ENCODE peak calls at places on chromosomes 11 and 22, in eight cellular contexts. A, H, R, X, F, J, Y and P are unnamed samples.

GRCh38 chr11:11296434-11296833 is 56.6 kb downstream of the CSNK2A3 start:
- DNase-seq in A (no peak), F (no peak), H (no peak), R (no peak), J (no peak), X (no peak), Y (peak), P (no peak)

GRCh38 chr22:19523240-19524169 is 705 bp downstream of the CLDN5 start:
- DNase-seq in R (no peak), J (peak), X (peak), Y (peak), H (no peak), F (peak), A (no peak), P (no peak)

GRCh38 chr11:114340311-114341131 is 44.3 kb downstream of the NNMT start:
- DNase-seq in Y (peak), J (peak), R (no peak), F (peak), H (no peak), X (peak), A (peak), P (peak)

GRCh38 chr11:69127091-69127850 is 28.5 kb upstream of the SMIM38 start:
- DNase-seq in Y (no peak), F (no peak), H (no peak), J (no peak), R (no peak), X (no peak), A (no peak), P (no peak)

GRCh38 chr11:75639752-75640151 is 29.1 kb downstream of the MAP6 start:
- DNase-seq in J (peak), X (peak), H (no peak), A (no peak), R (no peak), F (no peak), Y (peak), P (no peak)

GRCh38 chr11:57885298-57886035 is 123.9 kb downstream of the CTNND1 start:
- DNase-seq in J (peak), A (no peak), R (no peak), Y (no peak), X (peak), H (no peak), F (no peak), P (no peak)

GRCh38 chr11:11987503-11988022 is 20.9 kb downstream of the DKK3 start:
- DNase-seq in F (no peak), X (peak), H (no peak), J (no peak), A (no peak), Y (no peak), R (no peak), P (no peak)

GRCh38 chr11:62592216-62592815 is 993 bp upstream of the TUT1 start:
- DNase-seq in H (no peak), J (no peak), R (no peak), A (no peak), X (no peak), F (no peak), Y (no peak), P (no peak)

GRCh38 chr22:46587067-46587471 is 33.1 kb upstream of the GRAMD4 start:
- DNase-seq in R (no peak), F (no peak), A (no peak), J (no peak), H (no peak), X (no peak), Y (no peak), P (no peak)

GRCh38 chr11:100072131-100072530 is 615.0 kb upstream of the ARHGAP42 start:
- DNase-seq in F (no peak), H (no peak), A (no peak), J (no peak), X (no peak), Y (no peak), R (no peak), P (no peak)

GRCh38 chr11:26551186-26551801 is 20.8 kb downstream of the MUC15 start:
- DNase-seq in A (no peak), H (no peak), R (no peak), J (no peak), Y (peak), X (no peak), F (no peak), P (no peak)

GRCh38 chr11:1571760-1572199 is 291 bp downstream of the DUSP8 start:
- DNase-seq in H (no peak), J (no peak), A (no peak), F (no peak), X (no peak), Y (no peak), R (no peak), P (no peak)

GRCh38 chr11:66113132-66113856 is 43.2 kb downstream of the PACS1 start:
- DNase-seq in F (no peak), X (peak), Y (no peak), R (peak), A (no peak), J (no peak), H (no peak), P (peak)

GRCh38 chr11:8814209-8814922 is 96.6 kb upstream of the AKIP1 start:
- DNase-seq in Y (no peak), R (no peak), J (no peak), F (no peak), A (no peak), X (peak), H (no peak), P (no peak)